ENCODE peak calls at places on chromosome 11, in seven cellular contexts. D is tibial artery, N is left colon, F is Right ventricle myocardium superior, H is Daoy, R is astrocyte of the hippocampus, Z is astrocyte of the spinal cord. V is an unnamed sample.

GRCh38 chr11:98600103-98600502 is 420.6 kb upstream of the CNTN5 start:
- DNase-seq in H (no peak), F (no peak), N (no peak), Z (no peak), D (no peak), R (no peak), V (no peak)

GRCh38 chr11:79472736-79473536 is 32.1 kb upstream of the TENM4 start:
- DNase-seq in F (no peak), N (no peak), H (no peak), Z (no peak), R (no peak), D (no peak), V (no peak)

GRCh38 chr11:90218606-90219005 is 4.2 kb downstream of the CHORDC1 start:
- DNase-seq in H (no peak), N (peak; percentile 13), F (peak; percentile 50), D (no peak), Z (no peak), R (no peak), V (no peak)

GRCh38 chr11:64855596-64856304 is 11.3 kb upstream of the CDC42BPG start:
- DNase-seq in Z (no peak), H (peak; percentile 38), N (no peak), R (no peak), F (no peak), D (no peak), V (no peak)

GRCh38 chr11:31812392-31813241 is 1.5 kb upstream of the PAX6 start:
- DNase-seq in R (peak; percentile 86), N (no peak), H (no peak), D (no peak), Z (peak; percentile 59), F (no peak), V (no peak)

GRCh38 chr11:88484873-88485621 is 147.5 kb upstream of the CTSC start:
- DNase-seq in N (peak; percentile 29), F (no peak), R (peak; percentile 22), Z (no peak), H (peak; percentile 48), D (peak; percentile 19), V (peak; percentile 35)

GRCh38 chr11:117693344-117693743 is 103.7 kb downstream of the DSCAML1 start:
- DNase-seq in F (no peak), Z (no peak), N (no peak), H (no peak), D (no peak), R (no peak), V (no peak)

GRCh38 chr11:40292636-40293585 is 1166.5 kb downstream of the LRRC4C start:
- DNase-seq in H (no peak), N (no peak), F (no peak), R (peak; percentile 28), D (no peak), Z (no peak), V (no peak)

GRCh38 chr11:2250041-2250440 is 20.3 kb downstream of the ASCL2 start:
- DNase-seq in F (no peak), Z (no peak), R (no peak), N (no peak), H (no peak), D (no peak), V (no peak)

GRCh38 chr11:3859373-3859881 is 4.0 kb downstream of the STIM1 start:
- DNase-seq in F (peak; percentile 78), R (no peak), N (peak; percentile 65), Z (no peak), H (no peak), D (peak; percentile 36), V (no peak)

GRCh38 chr11:69965821-69966582 is 112.1 kb upstream of the ANO1 start:
- DNase-seq in D (no peak), Z (no peak), R (no peak), F (no peak), N (peak; percentile 42), H (no peak), V (no peak)

GRCh38 chr11:61123775-61124571 is 21.7 kb downstream of the CD5 start:
- DNase-seq in H (no peak), N (no peak), D (no peak), F (no peak), R (no peak), Z (no peak), V (no peak)

GRCh38 chr11:27233654-27234042 is 129.4 kb downstream of the CCDC34 start:
- DNase-seq in H (peak; percentile 47), F (no peak), Z (peak; percentile 27), D (no peak), N (no peak), R (no peak), V (no peak)

GRCh38 chr11:1285876-1286275 is 23.6 kb downstream of the TOLLIP start:
- DNase-seq in H (no peak), N (no peak), R (no peak), Z (no peak), D (no peak), F (peak; percentile 25), V (no peak)

GRCh38 chr11:72249961-72250360 is 6.0 kb upstream of the PHOX2A start:
- DNase-seq in F (no peak), H (no peak), N (no peak), Z (no peak), R (no peak), D (no peak), V (no peak)

GRCh38 chr11:66883021-66883968 is 26.4 kb downstream of the LRFN4 start:
- DNase-seq in D (no peak), R (peak; percentile 85), N (peak; percentile 89), Z (peak; percentile 74), F (peak; percentile 60), H (peak; percentile 76), V (peak; percentile 88)

GRCh38 chr11:70423523-70424505 is 25.5 kb downstream of the CTTN start:
- DNase-seq in N (no peak), F (no peak), R (peak; percentile 95), Z (peak; percentile 90), H (peak; percentile 88), D (no peak), V (peak; percentile 73)

GRCh38 chr11:43573233-43573632 is 107.3 kb upstream of the HSD17B12 start:
- DNase-seq in R (peak; percentile 14), F (no peak), H (peak; percentile 43), D (no peak), N (no peak), Z (no peak), V (no peak)

GRCh38 chr11:114316980-114317675 is 20.9 kb downstream of the NNMT start:
- DNase-seq in Z (peak; percentile 68), F (no peak), N (no peak), R (no peak), D (peak; percentile 61), H (no peak), V (no peak)

GRCh38 chr11:44380009-44380313 is 70.0 kb upstream of the ALX4 start:
- DNase-seq in F (no peak), Z (no peak), D (no peak), R (no peak), N (no peak), H (no peak), V (no peak)

GRCh38 chr11:65120831-65121230 is 1.1 kb downstream of the FAU start:
- DNase-seq in Z (no peak), D (no peak), F (no peak), H (no peak), N (no peak), R (no peak), V (no peak)